ENCODE peak calls at places on chromosome X, in seven cellular contexts. T is HepG2, J is HCT116, I is SK-N-SH, Z is NT2/D1, Q is GM12878, A is H1. O is an unnamed sample.

GRCh38 chrX:545488-545887 is 85.1 kb upstream of the SHOX start:
- DNase-seq in T (no peak), Z (no peak), A (no peak), Q (no peak), I (no peak), J (no peak), O (no peak)

GRCh38 chrX:130539721-130540321 is 138.0 kb downstream of the RBMX2 start:
- DNase-seq in I (peak; percentile 47), A (peak; percentile 52), T (peak; percentile 15), Z (peak; percentile 22), J (peak; percentile 27), Q (no peak), O (peak; percentile 76)

GRCh38 chrX:72100824-72101351 is 30.8 kb downstream of the RTL5 start:
- DNase-seq in A (no peak), I (no peak), Q (peak; percentile 70), T (no peak), Z (no peak), J (no peak), O (no peak)

GRCh38 chrX:12974217-12974796 is 603 bp upstream of the TMSB4X start:
- DNase-seq in Q (no peak), I (peak; percentile 46), T (no peak), Z (no peak), A (peak; percentile 49), J (no peak), O (peak; percentile 73)

GRCh38 chrX:19381326-19381725 is 37.6 kb downstream of the PDHA1 start:
- DNase-seq in J (no peak), Z (no peak), Q (no peak), A (no peak), I (no peak), T (no peak), O (no peak)

GRCh38 chrX:18288716-18289115 is 65.8 kb downstream of the SCML2 start:
- DNase-seq in Q (no peak), T (no peak), A (no peak), J (no peak), I (no peak), Z (peak; percentile 33), O (no peak)

GRCh38 chrX:96684339-96685204 is at the start of gene DIAPH2:
- DNase-seq in T (peak; percentile 78), A (peak; percentile 67), J (peak; percentile 61), Q (peak; percentile 34), Z (peak; percentile 60), I (peak; percentile 69), O (no peak)

GRCh38 chrX:80181079-80181478 is 166.5 kb downstream of the TBX22 start:
- DNase-seq in J (no peak), T (no peak), A (peak; percentile 43), Z (peak; percentile 28), Q (no peak), I (no peak), O (no peak)

GRCh38 chrX:54808109-54808604 is 612 bp downstream of the MAGED2 start:
- DNase-seq in J (peak; percentile 6), I (peak; percentile 76), T (peak; percentile 2), A (peak; percentile 80), Z (peak; percentile 52), Q (no peak), O (peak; percentile 54)

GRCh38 chrX:111071542-111072277 is 24.3 kb upstream of the PAK3 start:
- DNase-seq in A (no peak), Q (no peak), Z (no peak), T (no peak), J (no peak), I (no peak), O (no peak)

GRCh38 chrX:29581223-29581622 is 634.1 kb upstream of the MAGEB2 start:
- DNase-seq in Z (no peak), Q (no peak), A (no peak), T (no peak), J (no peak), I (no peak), O (no peak)

GRCh38 chrX:68832101-68832416 is 3.2 kb downstream of the EFNB1 start:
- DNase-seq in J (no peak), T (no peak), I (peak; percentile 58), Q (no peak), A (peak; percentile 40), Z (no peak), O (no peak)

GRCh38 chrX:48711929-48712505 is 15.5 kb downstream of the SUV39H1 start:
- DNase-seq in Q (no peak), J (no peak), T (peak; percentile 61), A (no peak), I (no peak), Z (no peak), O (no peak)

GRCh38 chrX:99117011-99117410 is 1293.1 kb downstream of the PCDH19 start:
- DNase-seq in Q (no peak), I (no peak), T (no peak), Z (no peak), J (no peak), A (no peak), O (no peak)

GRCh38 chrX:102341867-102342266 is 94.9 kb downstream of the NXF2 start:
- DNase-seq in T (no peak), A (no peak), Z (no peak), J (no peak), Q (no peak), I (no peak), O (no peak)

GRCh38 chrX:144333429-144333828 is 449.6 kb downstream of the UBE2NL start:
- DNase-seq in J (no peak), A (no peak), T (no peak), Q (no peak), I (no peak), Z (no peak), O (no peak)

GRCh38 chrX:70279081-70279480 is 2.9 kb upstream of the RAB41 start:
- DNase-seq in I (no peak), Z (no peak), Q (no peak), J (no peak), T (no peak), A (no peak), O (no peak)

GRCh38 chrX:54817220-54817820 is 9.8 kb downstream of the MAGED2 start:
- DNase-seq in Q (no peak), I (peak; percentile 42), T (no peak), J (no peak), Z (no peak), A (no peak), O (no peak)

GRCh38 chrX:50448565-50448964 is 22.1 kb downstream of the DGKK start:
- DNase-seq in Z (no peak), I (no peak), A (no peak), J (peak; percentile 69), T (peak; percentile 62), Q (no peak), O (peak; percentile 20)

GRCh38 chrX:48090123-48090522 is 18.7 kb upstream of the ZNF630 start:
- DNase-seq in I (no peak), Q (no peak), T (no peak), J (no peak), Z (no peak), A (no peak), O (no peak)

GRCh38 chrX:9180623-9181022 is 146.7 kb upstream of the FAM9B start:
- DNase-seq in I (no peak), T (no peak), Z (peak; percentile 9), Q (no peak), A (no peak), J (no peak), O (no peak)
- TF ChIP-seq YY1 in I (no peak), T (no peak), Z (no peak), Q (no peak), A (no peak), J (no peak), O (no peak)

DNA sequence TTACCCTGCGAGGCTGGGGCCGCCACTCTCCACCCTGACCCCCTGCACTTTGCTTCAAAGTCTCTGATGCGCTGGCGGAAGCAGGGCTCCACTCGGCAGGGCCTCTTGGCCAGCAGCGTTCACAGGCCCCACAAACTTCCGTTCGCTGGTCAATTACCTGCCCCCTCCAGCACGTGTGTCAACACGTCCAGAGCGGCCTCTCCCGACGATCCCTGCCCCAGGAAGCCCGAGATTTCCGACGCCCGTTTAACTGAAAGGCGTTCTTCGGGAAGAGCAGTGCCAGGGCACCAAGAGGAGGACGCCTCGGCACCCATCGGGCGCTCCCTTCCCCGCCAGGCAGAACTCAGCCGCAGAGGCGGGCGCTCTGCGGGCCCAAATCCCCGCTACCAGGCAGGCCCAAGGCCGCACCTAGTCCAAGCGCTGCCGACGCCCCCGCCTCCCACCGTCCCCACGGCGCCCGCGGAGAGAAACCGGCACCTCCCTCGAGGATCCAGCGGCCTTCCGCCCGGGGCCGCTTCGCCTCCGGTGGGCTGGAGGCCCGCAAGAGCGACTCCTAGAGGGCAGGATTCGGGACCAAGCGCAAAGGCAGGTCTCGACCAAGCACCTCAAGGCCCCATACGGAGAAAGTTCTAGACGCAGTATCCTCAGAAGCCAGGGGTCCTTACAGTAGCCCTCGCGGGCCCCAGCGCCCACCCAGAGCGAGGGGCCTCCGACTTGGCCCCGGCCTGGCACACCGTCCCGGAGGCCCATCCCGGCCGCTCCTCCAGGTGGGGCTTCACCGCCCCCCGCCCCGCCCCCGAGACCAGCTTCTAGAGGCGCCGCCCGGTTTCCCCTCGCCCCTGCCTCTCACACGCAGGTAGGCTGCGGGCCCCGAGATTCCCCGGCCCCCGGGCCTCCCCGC is 586 bp downstream of the BCAP31 start:
- DNase-seq in Q (no peak), Z (no peak), J (no peak), I (peak; percentile 68), T (peak; percentile 59), A (peak; percentile 63), O (peak; percentile 62)
- TF ChIP-seq YY1 in Q (peak; percentile 14), Z (no peak), J (no peak), I (no peak), T (no peak), A (no peak), O (no peak)

GRCh38 chrX:109848451-109849050 is 115.5 kb upstream of the ACSL4 start:
- DNase-seq in Q (no peak), A (no peak), I (peak; percentile 12), J (no peak), Z (no peak), T (peak; percentile 66), O (peak; percentile 11)
- TF ChIP-seq YY1 in Q (no peak), A (no peak), I (no peak), J (no peak), Z (no peak), T (no peak), O (no peak)

GRCh38 chrX:85611926-85612325 is 232.5 kb upstream of the POF1B start:
- DNase-seq in Z (no peak), A (no peak), I (peak; percentile 2), T (no peak), J (no peak), Q (no peak), O (no peak)
- TF ChIP-seq YY1 in Z (no peak), A (no peak), I (no peak), T (no peak), J (no peak), Q (no peak), O (no peak)

GRCh38 chrX:85836868-85837267 is 210.5 kb downstream of the CHM start:
- DNase-seq in J (no peak), T (no peak), Z (no peak), A (no peak), I (no peak), Q (no peak), O (no peak)
- TF ChIP-seq YY1 in J (no peak), T (no peak), Z (no peak), A (no peak), I (no peak), Q (no peak), O (no peak)

O was measured in K562.